ENCODE peak calls at places on chromosomes 5 and 9, in ten cellular contexts. X is GM12891; N is NCI-H446 treated with DMSO at 0.1 percent for 48 hours; Z is T-helper 2 cell; E is caudate nucleus; D is IMR-90; C is CD8-positive, alpha-beta memory T cell; M is kidney glomerular epithelial cell; S is occipital lobe; W is activated CD8-positive, alpha-beta memory T cell treated with anti-CD3 and anti-CD28 coated beads, Interleukin-2, amount 10 ng/mL, durations not matched to agents 7 days and 5 days. T is an unnamed sample.

GRCh38 chr5:126983874-126984266 is 46.5 kb downstream of the MARCHF3 start:
- DNase-seq in E (no peak), N (no peak), C (no peak), W (no peak), X (no peak), D (no peak), M (no peak), S (no peak), Z (no peak), T (no peak)

GRCh38 chr9:1580215-1580614 is 434.9 kb upstream of the SMARCA2 start:
- DNase-seq in X (no peak), M (no peak), W (no peak), N (no peak), D (no peak), S (no peak), Z (no peak), E (no peak), C (no peak), T (no peak)

GRCh38 chr5:137594717-137595116 is 95.6 kb upstream of the SPOCK1 start:
- DNase-seq in C (no peak), Z (no peak), D (peak), S (no peak), N (no peak), M (peak), E (no peak), X (no peak), W (no peak), T (no peak)

GRCh38 chr9:108547736-108548135 is 308.1 kb downstream of the ACTL7B start:
- DNase-seq in S (no peak), E (no peak), M (no peak), X (no peak), N (no peak), W (no peak), Z (no peak), C (no peak), D (no peak), T (no peak)

GRCh38 chr5:158812381-158812780 is 287.3 kb downstream of the EBF1 start:
- DNase-seq in Z (peak), S (no peak), C (peak), M (no peak), E (no peak), D (no peak), N (no peak), X (no peak), W (peak), T (no peak)

GRCh38 chr5:69007086-69007672 is 86.6 kb upstream of the SLC30A5 start:
- DNase-seq in E (no peak), S (no peak), X (no peak), D (no peak), N (no peak), M (no peak), C (no peak), W (no peak), Z (no peak), T (no peak)

GRCh38 chr5:172728481-172729241 is 42.3 kb downstream of the DUSP1 start:
- DNase-seq in E (no peak), X (no peak), D (no peak), N (no peak), S (no peak), C (no peak), Z (no peak), M (no peak), W (no peak), T (no peak)

GRCh38 chr5:9239071-9239470 is 306.8 kb downstream of the SEMA5A start:
- DNase-seq in Z (no peak), M (peak), C (no peak), X (no peak), W (no peak), S (no peak), E (no peak), N (no peak), D (peak), T (no peak)

GRCh38 chr9:134612309-134612708 is 29.3 kb upstream of the COL5A1 start:
- DNase-seq in N (no peak), S (no peak), E (no peak), W (no peak), M (no peak), C (no peak), X (no peak), Z (no peak), D (no peak), T (no peak)

GRCh38 chr5:37197340-37198050 is 51.7 kb downstream of the CPLANE1 start:
- DNase-seq in M (no peak), N (no peak), Z (peak), E (no peak), D (peak), X (no peak), S (no peak), W (peak), C (no peak), T (no peak)

T was measured in frontal cortex.